ENCODE peak calls at places on chromosomes 2 and 18, in six cellular contexts. W is astrocyte of the spinal cord, B is AG04450, S is NCI-H2081, T is NCI-H2171 treated with DMSO at 0.1 percent for 48 hours, J is tibial artery. H is an unnamed sample.

GRCh38 chr2:10285578-10286198 is 17.0 kb upstream of the HPCAL1 start:
- DNase-seq in W (peak; percentile 47), T (no peak), J (peak; percentile 80), S (peak; percentile 49), B (no peak), H (no peak)

GRCh38 chr2:138707424-138708074 is 72.6 kb downstream of the NXPH2 start:
- DNase-seq in T (peak; percentile 22), W (peak; percentile 84), B (peak; percentile 59), S (no peak), J (no peak), H (no peak)

GRCh38 chr18:8747440-8747937 is 42.1 kb downstream of the MTCL1 start:
- DNase-seq in B (peak; percentile 88), T (no peak), J (no peak), W (peak; percentile 93), S (no peak), H (no peak)

GRCh38 chr2:96207073-96207777 is 1.4 kb downstream of the STARD7 start:
- DNase-seq in T (no peak), W (no peak), J (no peak), S (no peak), B (no peak), H (no peak)

GRCh38 chr2:146665801-146666200 is 1179.0 kb upstream of the ACVR2A start:
- DNase-seq in W (no peak), T (no peak), B (no peak), S (no peak), J (no peak), H (no peak)

GRCh38 chr2:1504311-1504750 is 91.1 kb downstream of the TPO start:
- DNase-seq in W (no peak), T (no peak), S (no peak), B (no peak), J (no peak), H (no peak)

GRCh38 chr2:142165790-142166189 is 35.0 kb upstream of the LRP1B start:
- DNase-seq in W (peak; percentile 65), T (peak; percentile 79), J (no peak), B (peak; percentile 16), S (peak; percentile 53), H (no peak)

GRCh38 chr2:171523339-171523931 is 1.2 kb downstream of the CYBRD1 start:
- DNase-seq in T (no peak), W (peak; percentile 81), S (peak; percentile 55), B (no peak), J (peak; percentile 94), H (peak; percentile 22)

GRCh38 chr2:234967201-234967873 is 15.5 kb downstream of the SH3BP4 start:
- DNase-seq in B (no peak), W (no peak), J (no peak), T (no peak), S (no peak), H (no peak)

GRCh38 chr2:41042343-41042742 is 590.5 kb upstream of the SLC8A1 start:
- DNase-seq in B (no peak), J (no peak), W (no peak), S (no peak), T (no peak), H (no peak)

GRCh38 chr2:178796079-178796677 is 11.0 kb downstream of the TTN start:
- DNase-seq in B (peak; percentile 4), T (peak; percentile 53), W (peak; percentile 74), S (peak; percentile 43), J (no peak), H (peak; percentile 39)

GRCh38 chr18:12659904-12660605 is 2.1 kb upstream of the SPIRE1 start:
- DNase-seq in S (peak; percentile 41), W (peak; percentile 74), B (peak; percentile 29), J (peak; percentile 58), T (peak; percentile 71), H (peak; percentile 69)

GRCh38 chr2:230435431-230435830 is 19.4 kb downstream of the SP100 start:
- DNase-seq in B (no peak), J (no peak), W (no peak), S (no peak), T (no peak), H (no peak)

GRCh38 chr2:219369447-219369861 is 18.3 kb downstream of the DNPEP start:
- DNase-seq in T (peak; percentile 35), W (peak; percentile 48), S (peak; percentile 8), B (no peak), J (peak; percentile 58), H (peak; percentile 29)

GRCh38 chr2:223674998-223675609 is 72.9 kb upstream of the SCG2 start:
- DNase-seq in J (no peak), W (peak; percentile 51), T (no peak), S (no peak), B (no peak), H (no peak)

GRCh38 chr18:67776929-67777328 is 260.4 kb upstream of the DSEL start:
- DNase-seq in W (peak; percentile 34), B (no peak), J (no peak), S (peak; percentile 2), T (peak; percentile 1), H (peak; percentile 88)

GRCh38 chr2:27262379-27263286 is at the start of gene SLC30A3:
- DNase-seq in T (peak; percentile 46), J (peak; percentile 57), S (no peak), W (no peak), B (no peak), H (peak; percentile 55)

GRCh38 chr2:96550787-96551604 is 14.4 kb downstream of the ARID5A start:
- DNase-seq in J (no peak), S (no peak), T (no peak), B (no peak), W (peak; percentile 42), H (no peak)

GRCh38 chr2:141137121-141137693 is 993.6 kb downstream of the LRP1B start:
- DNase-seq in W (no peak), J (no peak), T (no peak), B (no peak), S (no peak), H (no peak)

GRCh38 chr2:66481100-66481549 is 46.2 kb downstream of the MEIS1 start:
- DNase-seq in J (no peak), S (no peak), T (no peak), W (peak; percentile 67), B (peak; percentile 26), H (no peak)

GRCh38 chr18:12839057-12839525 is 44.9 kb downstream of the PTPN2 start:
- DNase-seq in T (no peak), B (no peak), S (no peak), W (no peak), J (no peak), H (no peak)

GRCh38 chr2:231115651-231116050 is 9.2 kb downstream of the HTR2B start:
- DNase-seq in W (no peak), B (no peak), S (no peak), T (no peak), J (no peak), H (no peak)

GRCh38 chr18:12086249-12086648 is 7.4 kb upstream of the ANKRD62 start:
- DNase-seq in J (no peak), S (no peak), T (peak; percentile 53), W (no peak), B (no peak), H (no peak)

GRCh38 chr18:73829146-73829545 is 318.5 kb downstream of the FBXO15 start:
- DNase-seq in S (no peak), W (no peak), B (no peak), T (no peak), J (no peak), H (no peak)

GRCh38 chr18:10727477-10727876 is 201.7 kb downstream of the NAPG start:
- DNase-seq in B (no peak), T (no peak), J (no peak), S (peak; percentile 86), W (no peak), H (no peak)

GRCh38 chr2:71843391-71843850 is 304.2 kb downstream of the CYP26B1 start:
- DNase-seq in S (no peak), J (no peak), B (no peak), T (no peak), W (peak; percentile 50), H (no peak)

GRCh38 chr2:89850881-89851582 is 1159.6 kb downstream of the RPIA start:
- DNase-seq in B (no peak), W (no peak), J (no peak), T (no peak), S (no peak), H (no peak)

GRCh38 chr2:59149271-59149670 is 908.1 kb upstream of the FANCL start:
- DNase-seq in J (no peak), S (no peak), T (no peak), B (no peak), W (no peak), H (no peak)

GRCh38 chr2:188784269-188784762 is 189.9 kb upstream of the COL3A1 start:
- DNase-seq in T (no peak), J (no peak), B (no peak), S (no peak), W (no peak), H (no peak)

GRCh38 chr18:3655254-3655554 is 205.2 kb downstream of the TGIF1 start:
- DNase-seq in B (no peak), J (no peak), T (no peak), S (no peak), W (no peak), H (no peak)

GRCh38 chr2:17719562-17720371 is 33.8 kb downstream of the SMC6 start:
- DNase-seq in W (peak; percentile 33), S (no peak), J (no peak), T (peak; percentile 40), B (no peak), H (peak; percentile 13)

GRCh38 chr2:20597868-20598183 is 53.1 kb downstream of the HS1BP3 start:
- DNase-seq in B (no peak), W (no peak), J (peak; percentile 22), S (no peak), T (no peak), H (no peak)

GRCh38 chr2:240455227-240455718 is 19.8 kb downstream of the GPC1 start:
- DNase-seq in J (no peak), T (no peak), S (no peak), W (no peak), B (no peak), H (no peak)

H was measured in NCI-H1105 treated with DMSO at 0.1 percent for 48 hours.